ENCODE peak calls at places on chromosomes 3 and 15, in four cellular contexts. D is GM12891, G is K562, V is GM12878. X is an unnamed sample.

GRCh38 chr15:31811641-31812040 is 218.7 kb upstream of the CHRNA7 start:
- DNase-seq in D (no peak), G (no peak), V (no peak), X (no peak)

GRCh38 chr3:193129607-193130006 is 111.4 kb upstream of the PLAAT1 start:
- DNase-seq in V (no peak), G (no peak), D (no peak), X (no peak)

GRCh38 chr3:185362850-185363661 is at the start of gene MAP3K13:
- DNase-seq in V (peak), G (peak), D (peak), X (peak)

GRCh38 chr3:188491276-188491687 is 337.3 kb downstream of the LPP start:
- DNase-seq in V (no peak), G (no peak), D (no peak), X (no peak)

GRCh38 chr15:28023933-28024888 is 74.9 kb downstream of the OCA2 start:
- DNase-seq in D (no peak), V (no peak), G (no peak), X (peak)

GRCh38 chr15:31975446-31976229 is 54.7 kb upstream of the CHRNA7 start:
- DNase-seq in G (no peak), D (no peak), V (no peak), X (no peak)

GRCh38 chr3:102190340-102190723 is 244.5 kb upstream of the ZPLD1 start:
- DNase-seq in V (no peak), D (no peak), G (no peak), X (no peak)

GRCh38 chr3:105752791-105753415 is 115.9 kb downstream of the CBLB start:
- DNase-seq in V (no peak), G (no peak), D (no peak), X (no peak)

GRCh38 chr3:90010341-90010740 is 902.9 kb downstream of the EPHA3 start:
- DNase-seq in G (no peak), D (no peak), V (no peak), X (no peak)

GRCh38 chr3:11037241-11037873 is 44.8 kb downstream of the SLC6A1 start:
- DNase-seq in D (no peak), V (no peak), G (no peak), X (no peak)

GRCh38 chr3:68893600-68894239 is 38.6 kb downstream of the TAFA4 start:
- DNase-seq in D (no peak), V (no peak), G (peak), X (peak)

GRCh38 chr3:145628211-145628610 is 532.8 kb downstream of the PLOD2 start:
- DNase-seq in D (no peak), V (no peak), G (no peak), X (no peak)

GRCh38 chr3:39934696-39935095 is 125.3 kb downstream of the MYRIP start:
- DNase-seq in G (no peak), V (no peak), D (no peak), X (no peak)

GRCh38 chr3:160612386-160613115 is 47.2 kb upstream of the KPNA4 start:
- DNase-seq in G (no peak), D (no peak), V (no peak), X (no peak)

GRCh38 chr3:13800064-13800463 is 79.8 kb downstream of the WNT7A start:
- DNase-seq in V (no peak), D (no peak), G (no peak), X (no peak)

GRCh38 chr3:13796683-13797460 is 83.0 kb downstream of the WNT7A start:
- DNase-seq in D (no peak), G (no peak), V (no peak), X (no peak)

GRCh38 chr3:13798401-13798800 is 81.5 kb downstream of the WNT7A start:
- DNase-seq in V (no peak), D (no peak), G (no peak), X (no peak)

GRCh38 chr3:13795816-13796215 is 84.1 kb downstream of the WNT7A start:
- DNase-seq in V (no peak), D (no peak), G (no peak), X (no peak)

GRCh38 chr3:13801361-13802214 is 78.3 kb downstream of the WNT7A start:
- DNase-seq in D (no peak), G (no peak), V (no peak), X (no peak)
- TF ChIP-seq SPI1 in D (no peak), G (peak), V (no peak), X (no peak)

DNA sequence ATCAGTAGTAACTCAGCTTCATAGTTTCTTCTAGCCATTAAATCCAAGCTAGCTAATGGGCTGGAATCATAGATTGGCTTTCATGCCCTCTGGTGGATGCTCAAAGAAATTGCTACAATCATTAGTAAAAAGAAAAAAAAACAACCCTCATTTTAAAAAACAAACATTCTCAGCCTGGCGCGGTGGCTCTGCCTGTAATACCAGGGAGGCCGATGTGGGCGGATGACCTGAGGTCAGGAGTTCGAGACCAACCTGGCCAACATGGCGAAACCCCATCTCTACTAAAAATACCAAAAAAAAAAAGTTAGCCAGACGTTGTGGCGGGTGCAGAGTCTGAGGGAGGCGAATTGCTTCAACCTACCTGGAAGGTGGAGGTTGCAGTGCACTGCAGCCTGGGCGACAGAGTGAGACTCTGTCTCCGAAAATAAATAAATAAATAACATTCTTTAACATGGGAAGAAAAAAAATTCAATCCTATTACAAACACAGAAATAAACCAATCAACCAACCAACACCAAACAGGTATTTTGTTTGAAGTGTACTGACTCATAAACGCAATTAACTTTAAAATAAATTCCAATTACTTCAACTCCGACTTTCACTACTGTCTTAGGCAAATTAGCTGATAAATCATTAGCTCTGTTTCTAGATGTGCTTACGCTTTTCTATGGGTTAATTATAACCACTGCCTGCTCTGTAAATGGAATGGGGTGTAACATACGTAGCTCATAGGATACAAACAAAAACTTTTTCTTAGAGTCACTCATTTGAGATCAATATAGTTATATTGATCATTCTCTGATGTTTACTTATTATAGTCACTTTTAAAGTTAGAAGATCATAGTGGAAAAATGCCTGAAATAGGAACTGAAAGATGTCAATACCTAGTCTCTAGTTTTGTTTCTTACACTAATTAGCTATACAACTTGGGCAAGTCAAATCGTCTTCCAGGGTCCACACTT is 24.9 kb downstream of the TMEM207 start:
- DNase-seq in V (peak), D (no peak), G (peak), X (peak)
- TF ChIP-seq SPI1 in V (peak), D (no peak), G (no peak), X (no peak)

GRCh38 chr3:111737712-111738097 is 121.4 kb upstream of the PHLDB2 start:
- DNase-seq in G (no peak), V (no peak), D (no peak), X (no peak)

GRCh38 chr3:111739241-111739952 is 119.7 kb upstream of the PHLDB2 start:
- DNase-seq in V (no peak), D (no peak), G (no peak), X (no peak)

GRCh38 chr3:111738790-111739189 is 120.3 kb upstream of the PHLDB2 start:
- DNase-seq in D (no peak), G (no peak), V (no peak), X (no peak)

GRCh38 chr3:111737056-111737711 is 121.9 kb upstream of the PHLDB2 start:
- DNase-seq in V (no peak), D (no peak), G (no peak), X (no peak)

DNA sequence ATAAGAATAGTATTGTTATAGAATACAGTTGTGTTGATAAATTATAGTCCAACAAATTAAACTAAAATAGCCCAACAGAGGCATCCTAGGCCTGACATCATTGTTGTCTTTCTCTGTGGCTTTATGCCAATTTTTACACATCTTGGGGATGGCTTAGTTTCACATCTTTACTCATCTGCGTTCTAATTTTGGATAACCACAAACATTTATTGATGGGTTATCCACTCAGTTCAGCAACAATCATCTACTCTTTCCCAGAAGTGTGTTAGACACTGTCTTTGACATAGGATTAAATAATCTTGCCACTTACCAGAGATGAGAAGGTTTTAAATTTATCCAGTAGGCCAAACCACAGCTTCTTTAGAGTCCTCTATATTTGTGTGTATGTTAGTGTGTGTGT is 120.8 kb upstream of the PHLDB2 start:
- DNase-seq in G (no peak), V (no peak), D (no peak), X (no peak)
- TF ChIP-seq SPI1 in G (no peak), V (no peak), D (no peak), X (no peak)

GRCh38 chr3:124764746-124765145 is 34.5 kb downstream of the UMPS start:
- DNase-seq in D (no peak), G (no peak), V (no peak), X (no peak)

GRCh38 chr3:124765197-124765596 is 34.9 kb downstream of the UMPS start:
- DNase-seq in V (no peak), D (no peak), G (no peak), X (no peak)

GRCh38 chr3:124762612-124763011 is 32.4 kb downstream of the UMPS start:
- DNase-seq in G (no peak), D (no peak), V (no peak), X (no peak)

GRCh38 chr3:124763206-124763605 is 33.0 kb downstream of the UMPS start:
- DNase-seq in D (no peak), V (no peak), G (no peak), X (no peak)

GRCh38 chr3:124763644-124764358 is 33.5 kb downstream of the UMPS start:
- DNase-seq in V (no peak), G (no peak), D (no peak), X (no peak)
- TF ChIP-seq SPI1 in V (no peak), G (no peak), D (no peak), X (no peak)

GRCh38 chr3:153355559-153355958 is 193.5 kb downstream of the RAP2B start:
- DNase-seq in D (no peak), G (no peak), V (no peak), X (no peak)

GRCh38 chr3:153350420-153350819 is 188.4 kb downstream of the RAP2B start:
- DNase-seq in V (no peak), G (no peak), D (no peak), X (no peak)

GRCh38 chr3:153357436-153357835 is 195.4 kb downstream of the RAP2B start:
- DNase-seq in G (no peak), D (no peak), V (no peak), X (no peak)

GRCh38 chr3:153356908-153357307 is 194.9 kb downstream of the RAP2B start:
- DNase-seq in V (no peak), D (no peak), G (no peak), X (no peak)

GRCh38 chr3:153354641-153355040 is 192.6 kb downstream of the RAP2B start:
- DNase-seq in G (no peak), V (no peak), D (no peak), X (no peak)
- TF ChIP-seq SPI1 in G (no peak), V (no peak), D (no peak), X (no peak)

GRCh38 chr15:90230610-90231009 is 3.1 kb downstream of the CIB1 start:
- DNase-seq in V (no peak), G (no peak), D (no peak), X (no peak)
- TF ChIP-seq SPI1 in V (no peak), G (no peak), D (no peak), X (no peak)

DNA sequence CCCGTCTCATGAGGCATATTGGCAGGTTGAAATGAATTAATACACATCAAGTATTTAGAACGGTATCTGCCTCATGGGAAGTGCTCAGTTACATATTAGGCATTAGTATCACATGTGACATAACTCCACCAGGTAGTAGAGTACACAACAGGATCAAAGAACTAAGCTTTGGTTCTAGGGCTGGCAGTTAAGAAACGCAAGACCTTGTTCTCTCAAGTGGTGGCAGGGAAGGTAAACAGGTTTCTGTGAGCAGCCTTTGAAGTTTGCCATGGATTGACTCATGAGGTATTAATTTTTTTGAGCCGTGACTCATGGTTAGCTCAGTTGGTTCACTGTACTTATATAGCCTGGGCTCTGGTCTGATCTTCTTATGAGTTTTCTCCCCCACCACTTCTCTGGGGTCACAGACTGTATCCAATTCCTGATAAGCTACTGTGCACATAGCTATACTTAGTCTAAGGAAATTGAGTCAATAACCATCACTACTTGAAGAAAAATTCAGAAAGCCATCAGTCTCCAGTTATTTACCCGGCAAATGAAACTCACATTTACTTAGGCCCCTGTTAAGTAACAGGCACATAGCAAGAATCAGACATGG is 155.6 kb upstream of the STT3B start:
- DNase-seq in D (no peak), V (no peak), G (no peak), X (no peak)
- TF ChIP-seq SPI1 in D (no peak), V (no peak), G (no peak), X (no peak)

DNA sequence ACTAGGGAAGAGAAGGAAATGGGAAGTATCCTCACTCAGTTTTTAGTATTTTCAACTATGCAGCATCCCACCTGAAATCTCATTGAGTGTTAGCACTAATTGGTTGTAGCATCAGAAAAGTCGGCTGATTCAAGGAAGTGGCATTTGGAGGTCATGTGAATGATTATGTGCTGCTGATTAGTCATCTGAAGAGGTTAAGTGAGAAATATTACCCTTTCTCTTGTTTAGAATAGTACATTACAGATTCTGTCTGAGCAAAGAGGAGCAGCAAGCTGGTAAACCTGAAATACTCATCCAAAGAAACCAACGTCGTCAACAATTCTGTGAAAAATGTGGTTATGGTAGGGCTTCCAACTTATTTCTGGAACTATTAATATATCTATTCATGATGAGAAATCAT is 1024.9 kb downstream of the TUSC7 start:
- DNase-seq in D (no peak), V (no peak), G (no peak), X (no peak)
- TF ChIP-seq SPI1 in D (no peak), V (no peak), G (no peak), X (no peak)